ENCODE peak calls at places on chromosomes 3 and 15, in four cellular contexts. R is HL-60, E is K562, L is GM12878. W is an unnamed sample.

GRCh38 chr3:73625124-73625665 is 454 bp upstream of the PDZRN3 start:
- DNase-seq in E (no peak), L (no peak), R (no peak), W (no peak)

GRCh38 chr15:78033864-78034263 is 43.6 kb downstream of the TBC1D2B start:
- DNase-seq in L (no peak), R (no peak), E (no peak), W (no peak)

GRCh38 chr3:103126111-103126510 is 691.3 kb downstream of the ZPLD1 start:
- DNase-seq in L (peak), E (no peak), R (no peak), W (no peak)

GRCh38 chr3:19947549-19948071 is 713 bp downstream of the RAB5A start:
- DNase-seq in E (peak), L (no peak), R (peak), W (peak)

GRCh38 chr3:42960781-42961180 is 18.3 kb upstream of the GASK1A start:
- DNase-seq in R (no peak), L (no peak), E (no peak), W (no peak)

GRCh38 chr15:63219196-63219719 is 29.9 kb downstream of the RAB8B start:
- DNase-seq in E (no peak), L (no peak), R (no peak), W (no peak)

GRCh38 chr15:88657326-88658069 is 18.7 kb downstream of the ISG20 start:
- DNase-seq in L (no peak), E (peak), R (no peak), W (peak)

GRCh38 chr15:79171320-79172031 is 80.9 kb upstream of the RASGRF1 start:
- DNase-seq in E (no peak), L (no peak), R (no peak), W (no peak)

GRCh38 chr3:188578579-188579363 is 424.8 kb downstream of the LPP start:
- DNase-seq in E (no peak), R (no peak), L (no peak), W (no peak)

GRCh38 chr3:29552036-29552435 is 271.2 kb downstream of the RBMS3 start:
- DNase-seq in R (no peak), L (no peak), E (no peak), W (no peak)

GRCh38 chr15:70535071-70535954 is 228.0 kb downstream of the UACA start:
- DNase-seq in E (no peak), R (no peak), L (no peak), W (peak)

GRCh38 chr15:89395461-89395875 is 60.8 kb upstream of the POLG start:
- DNase-seq in R (peak), L (no peak), E (no peak), W (no peak)

GRCh38 chr3:35505772-35506171 is 133.6 kb upstream of the ARPP21 start:
- DNase-seq in R (no peak), E (no peak), L (no peak), W (no peak)

GRCh38 chr15:43934480-43934879 is 107.7 kb downstream of the WDR76 start:
- DNase-seq in L (no peak), E (no peak), R (no peak), W (no peak)

GRCh38 chr3:160369784-160370183 is 29.2 kb downstream of the IFT80 start:
- DNase-seq in E (no peak), L (no peak), R (no peak), W (no peak)

GRCh38 chr3:23859012-23859743 is 53.4 kb downstream of the UBE2E1 start:
- DNase-seq in L (no peak), E (no peak), R (no peak), W (no peak)

GRCh38 chr15:38247336-38247735 is 5.3 kb upstream of the SPRED1 start:
- DNase-seq in R (no peak), L (no peak), E (no peak), W (no peak)

GRCh38 chr15:91521996-91522395 is 331.5 kb upstream of the SLCO3A1 start:
- DNase-seq in E (no peak), L (no peak), R (no peak), W (no peak)

GRCh38 chr15:89218531-89218930 is 2.8 kb downstream of the RLBP1 start:
- DNase-seq in L (no peak), R (no peak), E (no peak), W (no peak)

GRCh38 chr15:25378501-25378901 is 60.3 kb downstream of the UBE3A start:
- DNase-seq in L (no peak), E (no peak), R (no peak), W (no peak)

GRCh38 chr3:108219336-108219735 is 2.9 kb downstream of the IFT57 start:
- DNase-seq in L (no peak), R (no peak), E (no peak), W (no peak)

GRCh38 chr3:24533557-24534193 is 39.0 kb upstream of the THRB start:
- DNase-seq in L (no peak), R (no peak), E (no peak), W (no peak)

GRCh38 chr3:183378008-183378407 is 50.4 kb downstream of the MCF2L2 start:
- DNase-seq in E (no peak), L (no peak), R (no peak), W (no peak)

GRCh38 chr3:14480207-14481017 is 59.7 kb downstream of the GRIP2 start:
- DNase-seq in R (no peak), L (no peak), E (no peak), W (no peak)

GRCh38 chr3:124762612-124763011 is 32.4 kb downstream of the UMPS start:
- DNase-seq in E (no peak), L (no peak), R (no peak), W (no peak)

GRCh38 chr3:47577583-47578118 is 1.0 kb downstream of the CSPG5 start:
- DNase-seq in R (no peak), E (no peak), L (no peak), W (no peak)

GRCh38 chr15:52103217-52104207 is 9.1 kb downstream of the BCL2L10 start:
- DNase-seq in R (no peak), L (peak), E (no peak), W (no peak)

GRCh38 chr15:99432271-99433025 is 133.3 kb upstream of the MEF2A start:
- DNase-seq in L (no peak), R (no peak), E (no peak), W (no peak)

GRCh38 chr15:89419370-89419984 is 76.9 kb downstream of the RHCG start:
- DNase-seq in L (no peak), R (no peak), E (peak), W (no peak)

GRCh38 chr3:45479627-45480026 is 91.3 kb downstream of the LARS2 start:
- DNase-seq in R (no peak), L (no peak), E (no peak), W (no peak)

GRCh38 chr3:160154033-160154432 is 71.2 kb upstream of the C3orf80 start:
- DNase-seq in E (no peak), R (no peak), L (no peak), W (no peak)

GRCh38 chr15:45573961-45574629 is 13.1 kb upstream of the BLOC1S6 start:
- DNase-seq in L (no peak), R (no peak), E (peak), W (no peak)

GRCh38 chr3:120497318-120497717 is 46.5 kb upstream of the FSTL1 start:
- DNase-seq in E (no peak), L (no peak), R (no peak), W (no peak)

GRCh38 chr3:141095546-141095937 is 44.4 kb downstream of the SPSB4 start:
- DNase-seq in R (no peak), E (no peak), L (no peak), W (no peak)

GRCh38 chr3:184786271-184787010 is 25.5 kb upstream of the VPS8 start:
- DNase-seq in E (no peak), L (no peak), R (peak), W (peak)

GRCh38 chr3:69200384-69201068 is 78.1 kb upstream of the LMOD3 start:
- DNase-seq in E (peak), L (no peak), R (no peak), W (no peak)

GRCh38 chr3:43783987-43784639 is 93.4 kb downstream of the ABHD5 start:
- DNase-seq in E (no peak), R (no peak), L (no peak), W (no peak)

GRCh38 chr3:134353831-134354611 is 20.2 kb downstream of the AMOTL2 start:
- DNase-seq in R (no peak), E (no peak), L (no peak), W (no peak)

GRCh38 chr3:63067999-63068645 is 192.9 kb upstream of the CADPS start:
- DNase-seq in L (no peak), E (peak), R (no peak), W (peak)

GRCh38 chr15:57421110-57421509 is 44.8 kb downstream of the CGNL1 start:
- DNase-seq in R (no peak), L (no peak), E (no peak), W (no peak)

GRCh38 chr15:57419335-57419734 is 43.0 kb downstream of the CGNL1 start:
- DNase-seq in L (no peak), E (no peak), R (no peak), W (no peak)

GRCh38 chr15:57415559-57415958 is 39.3 kb downstream of the CGNL1 start:
- DNase-seq in R (no peak), E (no peak), L (no peak), W (no peak)

GRCh38 chr15:57421540-57421939 is 45.2 kb downstream of the CGNL1 start:
- DNase-seq in L (no peak), E (no peak), R (no peak), W (no peak)

DNA sequence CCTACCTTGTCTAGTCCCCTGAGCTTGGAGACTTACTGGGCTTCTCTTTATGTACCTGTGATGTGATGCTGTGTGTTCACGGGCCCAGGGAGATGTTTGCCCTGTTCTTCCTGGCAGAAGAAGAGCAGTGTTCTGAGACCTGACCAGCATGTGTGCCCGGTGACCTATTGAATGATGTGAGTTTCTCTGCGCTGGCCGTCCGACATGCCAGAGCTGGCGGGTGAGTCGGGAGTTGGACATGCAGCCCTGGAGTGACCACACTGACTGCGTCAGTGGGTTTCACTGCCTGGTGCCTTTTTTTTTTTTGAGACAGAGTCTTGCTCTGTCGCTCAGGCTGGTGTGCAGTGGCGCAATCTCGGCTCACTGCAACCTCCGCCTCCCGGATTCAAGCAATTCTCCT is 42.3 kb downstream of the CGNL1 start:
- DNase-seq in R (no peak), E (no peak), L (no peak), W (no peak)
- TF ChIP-seq SPI1 in R (no peak), E (no peak), L (no peak), W (no peak)

GRCh38 chr3:94024385-94024784 is 4.0 kb downstream of the STX19 start:
- DNase-seq in L (no peak), R (no peak), E (no peak), W (no peak)
- TF ChIP-seq SPI1 in L (no peak), R (no peak), E (no peak), W (no peak)

GRCh38 chr3:195769551-195769950 is 42.2 kb downstream of the MUC4 start:
- DNase-seq in E (no peak), L (no peak), R (no peak), W (no peak)

GRCh38 chr3:195768414-195768813 is 43.3 kb downstream of the MUC4 start:
- DNase-seq in L (no peak), E (no peak), R (no peak), W (no peak)

GRCh38 chr3:195770081-195770840 is 41.5 kb downstream of the MUC4 start:
- DNase-seq in L (no peak), E (no peak), R (no peak), W (no peak)

GRCh38 chr3:195767792-195768191 is 43.9 kb downstream of the MUC4 start:
- DNase-seq in L (no peak), E (no peak), R (no peak), W (no peak)

GRCh38 chr3:195768831-195769303 is 42.9 kb downstream of the MUC4 start:
- DNase-seq in R (no peak), L (no peak), E (no peak), W (no peak)
- TF ChIP-seq SPI1 in R (no peak), L (no peak), E (no peak), W (no peak)

GRCh38 chr3:109257269-109257668 is 59.0 kb downstream of the DPPA2 start:
- DNase-seq in E (no peak), R (no peak), L (no peak), W (no peak)
- TF ChIP-seq SPI1 in E (no peak), R (no peak), L (no peak), W (no peak)

DNA sequence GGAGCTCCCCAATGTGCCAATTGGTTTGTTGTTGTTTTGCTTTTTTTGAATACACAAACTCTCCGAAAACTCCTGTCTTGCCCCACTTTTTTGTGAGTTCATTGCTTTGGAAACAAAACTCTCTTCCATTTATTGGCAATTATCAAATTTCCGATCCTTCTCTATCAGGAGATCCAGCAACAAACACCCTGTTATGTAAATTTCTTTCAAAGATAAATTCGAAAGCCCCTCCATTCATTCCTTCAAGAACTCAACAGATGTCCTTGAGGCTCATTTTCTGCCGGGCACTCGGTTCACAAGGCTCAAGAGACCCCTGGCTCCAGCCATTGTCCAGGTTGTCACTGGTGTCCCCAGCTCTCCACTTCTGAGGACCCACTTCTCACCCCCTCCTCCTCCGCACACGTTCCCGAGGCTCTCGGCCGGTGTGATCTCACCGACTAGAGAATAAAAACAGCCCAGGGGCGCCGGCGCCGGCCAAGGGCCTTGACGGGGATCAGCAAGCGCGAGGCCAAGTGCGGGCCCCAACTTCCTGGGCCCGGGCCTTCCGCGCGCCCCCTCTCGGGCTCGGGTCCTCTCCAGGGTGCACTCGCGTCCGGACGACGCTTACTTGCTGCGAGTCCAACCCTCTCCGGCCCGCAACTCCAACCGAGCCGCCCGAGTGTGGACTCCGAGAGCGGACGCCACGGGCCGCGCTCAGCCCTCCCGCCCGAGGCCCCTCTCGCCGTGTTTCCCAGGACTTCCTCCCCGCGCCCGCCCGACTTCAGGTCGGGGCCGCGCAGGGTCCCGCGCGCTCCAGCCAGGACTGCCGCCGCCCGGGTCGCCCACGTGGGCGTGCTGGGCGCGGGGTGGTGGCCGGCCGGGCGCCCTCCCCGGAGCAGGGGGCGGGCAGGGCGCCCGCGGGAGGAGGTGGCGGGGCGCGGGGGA is 533 bp upstream of the SMAD3 start:
- DNase-seq in R (no peak), L (no peak), E (peak), W (peak)
- TF ChIP-seq SPI1 in R (peak), L (peak), E (peak), W (peak)

DNA sequence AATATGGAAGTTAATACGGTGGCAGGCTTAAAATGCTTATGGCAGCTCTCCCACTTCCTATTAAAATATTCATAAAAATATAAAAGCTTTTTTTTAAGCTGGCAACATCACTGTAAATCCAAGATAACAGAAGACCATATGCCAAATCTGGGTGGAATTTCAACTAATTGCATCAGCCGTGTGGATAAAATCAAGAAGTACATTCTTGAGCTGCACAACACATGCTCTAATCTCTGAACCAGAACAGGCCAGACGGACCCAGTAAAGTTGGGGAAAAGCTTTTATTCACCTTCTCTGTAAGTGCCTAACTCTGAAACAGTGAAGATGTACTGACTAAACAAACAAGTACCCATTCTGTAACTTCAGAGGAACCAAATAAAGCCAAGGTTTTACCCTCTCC is 57.3 kb upstream of the CD96 start:
- DNase-seq in E (no peak), R (no peak), L (no peak), W (no peak)
- TF ChIP-seq SPI1 in E (no peak), R (no peak), L (no peak), W (no peak)

GRCh38 chr15:30979457-30979856 is 12.0 kb downstream of the MTMR10 start:
- DNase-seq in R (no peak), L (no peak), E (no peak), W (no peak)

GRCh38 chr15:30990036-30990435 is 1.4 kb downstream of the MTMR10 start:
- DNase-seq in E (no peak), R (no peak), L (no peak), W (no peak)

GRCh38 chr15:30984118-30984517 is 7.3 kb downstream of the MTMR10 start:
- DNase-seq in R (no peak), E (no peak), L (no peak), W (no peak)

GRCh38 chr15:30985081-30985531 is 6.3 kb downstream of the MTMR10 start:
- DNase-seq in E (no peak), L (no peak), R (no peak), W (no peak)

GRCh38 chr15:30984542-30984941 is 6.9 kb downstream of the MTMR10 start:
- DNase-seq in L (no peak), R (no peak), E (no peak), W (no peak)
- TF ChIP-seq SPI1 in L (no peak), R (no peak), E (no peak), W (no peak)

DNA sequence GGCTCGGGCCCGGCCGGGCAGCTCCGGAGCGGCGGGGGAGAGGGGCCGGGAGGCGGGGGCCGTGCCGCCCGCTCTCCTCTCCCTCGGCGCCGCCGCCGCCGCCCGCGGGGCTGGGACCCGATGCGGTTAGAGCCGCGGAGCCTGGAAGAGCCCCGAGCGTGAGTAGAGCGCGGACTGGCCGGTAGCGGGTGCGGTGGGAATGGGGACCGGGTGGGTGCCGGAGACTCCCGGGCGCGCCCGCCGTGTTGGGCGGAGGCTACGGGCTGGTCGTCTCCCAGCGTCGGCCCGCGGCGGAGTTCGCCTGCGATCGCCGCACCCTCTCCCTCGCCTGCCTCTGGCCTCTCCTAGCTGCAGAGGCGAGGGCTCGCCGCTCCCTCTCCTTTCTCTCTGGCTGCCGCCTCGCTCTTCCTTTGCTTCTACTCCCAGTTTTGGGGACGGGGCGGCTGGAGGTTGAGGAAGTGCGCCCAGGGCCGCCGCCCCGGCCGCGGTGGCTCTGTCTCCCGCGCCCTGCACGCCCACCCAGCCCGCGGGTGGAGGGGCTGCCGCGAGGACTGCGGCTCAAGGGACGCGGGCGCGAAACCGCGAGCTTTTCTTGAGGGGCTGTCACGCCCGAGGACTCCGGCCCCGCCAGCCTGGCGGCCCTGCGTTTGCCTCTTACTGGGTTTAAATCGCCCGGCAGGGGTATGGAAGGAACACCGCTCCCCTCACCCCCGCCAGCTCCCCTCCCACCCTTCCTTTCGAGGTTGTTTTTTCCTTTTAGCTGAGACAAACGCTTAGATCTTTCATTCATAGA is 485 bp downstream of the PIK3CA start:
- DNase-seq in E (peak), L (no peak), R (no peak), W (peak)
- TF ChIP-seq SPI1 in E (no peak), L (peak), R (peak), W (peak)

W was measured in GM12891.